ENCODE peak calls at places on chromosomes 4 and X, in eight cellular contexts. O is dorsolateral prefrontal cortex, P is lower lobe of right lung, Q is psoas muscle, T is fibroblast of lung, D is AG09309, Y is AG10803, I is ascending aorta. N is an unnamed sample.

GRCh38 chrX:154698630-154699248 is 45.4 kb upstream of the CTAG2 start:
- DNase-seq in O (no peak), P (no peak), Q (no peak), T (no peak), D (no peak), Y (no peak), I (no peak), N (no peak)

GRCh38 chr4:108941914-108942379 is 179.1 kb upstream of the ETNPPL start:
- DNase-seq in O (no peak), P (no peak), Q (peak), T (no peak), D (no peak), Y (no peak), I (no peak), N (no peak)

GRCh38 chr4:48813984-48814383 is 16.9 kb upstream of the OCIAD1 start:
- DNase-seq in O (no peak), P (no peak), Q (no peak), T (no peak), D (no peak), Y (no peak), I (no peak), N (no peak)

GRCh38 chr4:3363411-3364141 is 70.8 kb downstream of the RGS12 start:
- DNase-seq in O (no peak), P (no peak), Q (no peak), T (no peak), D (no peak), Y (no peak), I (no peak), N (no peak)

GRCh38 chrX:65723706-65724105 is 56.3 kb downstream of the MSN start:
- DNase-seq in O (no peak), P (no peak), Q (no peak), T (no peak), D (no peak), Y (no peak), I (no peak), N (no peak)

GRCh38 chr4:73343432-73343831 is 60.7 kb upstream of the ALB start:
- DNase-seq in O (no peak), P (no peak), Q (no peak), T (peak), D (no peak), Y (no peak), I (no peak), N (no peak)

GRCh38 chr4:53273726-53274125 is 92.1 kb downstream of the SCFD2 start:
- DNase-seq in O (no peak), P (no peak), Q (no peak), T (peak), D (peak), Y (peak), I (no peak), N (no peak)

GRCh38 chrX:72048515-72049455 is 82.9 kb downstream of the RTL5 start:
- DNase-seq in O (no peak), P (no peak), Q (no peak), T (no peak), D (no peak), Y (no peak), I (no peak), N (no peak)

GRCh38 chr4:66911898-66912297 is 633.4 kb downstream of the CENPC start:
- DNase-seq in O (no peak), P (no peak), Q (no peak), T (peak), D (no peak), Y (no peak), I (no peak), N (no peak)

GRCh38 chrX:42755820-42756219 is 22.1 kb downstream of the PPP1R2C start:
- DNase-seq in O (no peak), P (peak), Q (peak), T (peak), D (peak), Y (peak), I (no peak), N (no peak)

GRCh38 chr4:1499465-1499864 is 93.2 kb upstream of the NKX1-1 start:
- DNase-seq in O (no peak), P (peak), Q (peak), T (no peak), D (no peak), Y (no peak), I (no peak), N (no peak)

GRCh38 chr4:38319456-38320348 is 344.3 kb upstream of the KLF3 start:
- DNase-seq in O (peak), P (peak), Q (peak), T (peak), D (peak), Y (peak), I (peak), N (peak)

DNA sequence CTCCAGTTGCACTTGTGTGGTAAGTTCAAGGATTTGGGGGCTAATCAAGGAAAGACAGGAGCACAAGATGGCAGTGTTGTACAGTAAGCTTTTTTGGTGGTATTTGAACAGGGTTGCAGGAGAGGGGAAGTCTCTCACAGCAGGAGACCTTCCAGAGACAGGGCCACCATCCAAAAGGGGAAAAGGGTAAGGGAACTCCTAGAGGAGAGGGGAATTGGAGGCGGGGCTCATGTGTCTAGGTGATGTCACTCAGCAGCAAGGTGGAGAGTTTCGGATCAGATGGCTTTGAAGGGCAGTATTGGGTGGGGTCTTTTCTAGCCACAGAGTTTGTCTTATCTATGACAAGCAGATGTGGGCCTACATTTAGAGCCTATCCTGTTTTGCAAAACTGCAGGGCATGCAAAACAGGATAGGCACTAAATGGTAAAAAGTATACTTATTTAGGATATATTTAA is 13.4 kb upstream of the RNF175 start:
- DNase-seq in O (no peak), P (no peak), Q (no peak), T (no peak), D (no peak), Y (peak), I (no peak), N (no peak)
- TF ChIP-seq CTCF in O (no peak), P (no peak), Q (no peak), T (peak), D (peak), Y (peak), I (no peak), N (peak)

DNA sequence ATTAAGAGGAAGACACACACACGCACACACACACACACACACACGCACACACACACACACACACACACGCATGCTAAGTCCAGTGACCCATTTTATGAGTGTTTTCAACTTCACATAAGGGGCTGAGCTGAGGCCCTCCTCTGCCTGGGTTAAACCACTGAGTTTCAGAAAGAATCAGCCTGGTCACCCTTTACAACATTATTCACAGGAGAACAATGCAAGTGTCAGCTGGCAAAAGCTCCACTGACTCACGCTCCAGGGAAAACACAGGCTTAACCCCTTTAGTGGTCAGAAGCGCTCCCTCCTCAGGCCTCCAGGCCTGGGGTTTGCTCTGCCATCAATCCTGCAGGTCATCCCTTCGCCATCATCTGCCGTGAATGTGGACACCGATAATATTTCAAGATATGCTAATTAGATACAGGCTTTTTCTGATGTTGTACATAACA is 46.9 kb downstream of the ACOX3 start:
- DNase-seq in O (peak), P (no peak), Q (peak), T (peak), D (peak), Y (peak), I (no peak), N (no peak)
- H3K4me3 ChIP-seq in O (peak), P (no peak), Q (no peak), T (no peak), D (no peak), Y (no peak), I (no peak), N (no peak)

DNA sequence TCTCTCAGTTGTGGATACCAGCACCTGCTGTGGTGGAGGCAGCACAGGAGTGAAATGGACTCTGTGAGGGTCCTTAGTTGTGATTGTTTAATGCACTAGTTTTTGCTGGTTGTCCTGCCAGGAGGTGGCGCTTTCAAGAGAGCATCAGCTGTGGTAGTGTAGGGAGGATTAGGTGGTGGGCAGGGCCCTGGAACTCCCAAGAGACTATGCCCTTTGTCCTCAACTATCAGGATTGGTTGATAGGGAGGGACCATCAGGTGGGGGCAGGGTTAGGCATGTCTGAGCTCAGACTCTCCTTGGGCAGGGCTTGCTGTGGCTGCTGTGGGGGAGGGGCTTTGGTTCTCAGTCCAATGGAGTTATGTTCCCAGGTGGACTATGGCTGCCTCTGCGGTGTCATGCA is 121.9 kb downstream of the RRAGB start:
- DNase-seq in O (no peak), P (no peak), Q (no peak), T (no peak), D (no peak), Y (no peak), I (no peak), N (no peak)
- TF ChIP-seq CTCF in O (no peak), P (no peak), Q (no peak), T (no peak), D (no peak), Y (no peak), I (no peak), N (peak)

GRCh38 chr4:9847971-9848764 is 66.7 kb downstream of the DRD5 start:
- DNase-seq in O (no peak), P (no peak), Q (no peak), T (no peak), D (no peak), Y (no peak), I (no peak), N (no peak)
- H3K4me3 ChIP-seq in O (no peak), P (no peak), Q (no peak), T (no peak), D (no peak), Y (no peak), I (no peak), N (no peak)

GRCh38 chr4:43882470-43882869 is 566.1 kb downstream of the KCTD8 start:
- DNase-seq in O (no peak), P (no peak), Q (no peak), T (no peak), D (no peak), Y (no peak), I (no peak), N (no peak)
- TF ChIP-seq CTCF in O (no peak), P (no peak), Q (no peak), T (no peak), D (no peak), Y (no peak), I (no peak), N (peak)

GRCh38 chr4:185585211-185585610 is 49.9 kb upstream of the PDLIM3 start:
- DNase-seq in O (no peak), P (no peak), Q (no peak), T (no peak), D (no peak), Y (no peak), I (no peak), N (no peak)

GRCh38 chr4:185587444-185588161 is 52.3 kb upstream of the PDLIM3 start:
- DNase-seq in O (no peak), P (no peak), Q (peak), T (no peak), D (no peak), Y (no peak), I (no peak), N (no peak)

GRCh38 chr4:185589067-185589844 is 53.9 kb upstream of the PDLIM3 start:
- DNase-seq in O (no peak), P (no peak), Q (no peak), T (peak), D (peak), Y (no peak), I (no peak), N (no peak)

GRCh38 chr4:185583813-185584212 is 48.5 kb upstream of the PDLIM3 start:
- DNase-seq in O (no peak), P (no peak), Q (no peak), T (no peak), D (no peak), Y (no peak), I (no peak), N (no peak)

DNA sequence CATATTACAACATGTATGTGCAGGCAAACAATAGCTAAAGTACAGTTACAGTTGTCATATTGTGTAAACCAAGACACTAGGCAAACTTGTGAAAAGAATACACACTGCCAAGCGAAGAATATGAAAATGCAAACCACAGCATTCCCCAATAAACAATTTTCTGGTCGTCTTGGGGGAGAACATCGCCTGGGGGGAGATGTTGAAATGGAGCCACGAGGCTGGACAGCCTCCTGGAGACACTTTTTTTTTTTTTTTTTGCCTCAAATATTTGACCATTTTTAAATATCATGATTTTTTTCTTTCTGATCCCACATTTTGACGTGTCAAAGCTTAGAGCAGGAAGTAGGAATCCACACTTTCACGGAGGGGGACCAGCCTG is 51.7 kb upstream of the PDLIM3 start:
- DNase-seq in O (no peak), P (no peak), Q (no peak), T (no peak), D (no peak), Y (no peak), I (no peak), N (no peak)
- H3K4me3 ChIP-seq in O (no peak), P (peak), Q (peak), T (no peak), D (no peak), Y (no peak), I (no peak), N (no peak)

GRCh38 chr4:174365018-174365587 is 81.4 kb downstream of the CEP44 start:
- DNase-seq in O (no peak), P (no peak), Q (no peak), T (peak), D (peak), Y (peak), I (no peak), N (no peak)
- TF ChIP-seq CTCF in O (peak), P (peak), Q (peak), T (peak), D (peak), Y (peak), I (peak), N (peak)

GRCh38 chr4:147755567-147756295 is 23.8 kb downstream of the ARHGAP10 start:
- DNase-seq in O (no peak), P (no peak), Q (no peak), T (peak), D (no peak), Y (peak), I (no peak), N (no peak)
- H3K4me3 ChIP-seq in O (no peak), P (no peak), Q (no peak), T (peak), D (no peak), Y (no peak), I (peak), N (no peak)

N was measured in LNCaP clone FGC.